ENCODE peak calls at places on chromosomes 5 and 9, in eight cellular contexts. S, N, Z, R, Q, J, X and T are unnamed samples.
A peak's percentile ranks its signal among the peaks of the same experiment; 100 is the strongest.

GRCh38 chr9:69433426-69433825 is 108.4 kb downstream of the ENTREP1 start:
- DNase-seq in S (peak; percentile 9), J (no peak), N (no peak), R (no peak), Z (no peak), Q (no peak), X (no peak), T (no peak)

GRCh38 chr5:124343451-124343867 is 403.0 kb downstream of the ZNF608 start:
- DNase-seq in Q (no peak), S (peak; percentile 37), R (no peak), Z (no peak), J (peak; percentile 94), N (no peak), X (no peak), T (peak; percentile 94)

GRCh38 chr5:135266301-135266630 is 132.8 kb downstream of the MACROH2A1 start:
- DNase-seq in X (no peak), N (no peak), Q (no peak), R (no peak), S (no peak), Z (no peak), J (no peak), T (no peak)

GRCh38 chr9:93674580-93675335 is 98.4 kb downstream of the PHF2 start:
- DNase-seq in Q (no peak), Z (no peak), S (no peak), R (peak; percentile 47), J (no peak), N (no peak), X (no peak), T (no peak)

GRCh38 chr5:96649251-96649937 is 12.8 kb upstream of the CAST start:
- DNase-seq in N (no peak), S (no peak), Q (no peak), R (no peak), X (no peak), Z (no peak), J (peak; percentile 78), T (no peak)

GRCh38 chr9:79447760-79448159 is 124.0 kb upstream of the TLE4 start:
- DNase-seq in Z (no peak), N (no peak), J (no peak), X (no peak), Q (no peak), R (no peak), S (no peak), T (no peak)

GRCh38 chr5:56819027-56819881 is 3.9 kb downstream of the MAP3K1 start:
- DNase-seq in Z (peak; percentile 9), Q (no peak), N (no peak), S (no peak), J (peak; percentile 39), R (no peak), X (no peak), T (no peak)

GRCh38 chr9:119418721-119419120 is 49.5 kb upstream of the BRINP1 start:
- DNase-seq in R (no peak), S (no peak), Q (no peak), Z (no peak), N (no peak), J (no peak), X (no peak), T (no peak)

GRCh38 chr9:16154570-16155078 is 601.8 kb downstream of the CCDC171 start:
- DNase-seq in J (peak; percentile 37), Z (no peak), X (no peak), S (no peak), Q (peak; percentile 48), N (no peak), R (peak; percentile 66), T (no peak)
- H3K4me3 ChIP-seq in J (no peak overlapping the region), Z (no peak overlapping the region), X (no peak overlapping the region), S (no peak overlapping the region), Q (no peak overlapping the region), N (no peak overlapping the region), R (peak overlapping the region; percentile 39), T (no peak overlapping the region)

DNA sequence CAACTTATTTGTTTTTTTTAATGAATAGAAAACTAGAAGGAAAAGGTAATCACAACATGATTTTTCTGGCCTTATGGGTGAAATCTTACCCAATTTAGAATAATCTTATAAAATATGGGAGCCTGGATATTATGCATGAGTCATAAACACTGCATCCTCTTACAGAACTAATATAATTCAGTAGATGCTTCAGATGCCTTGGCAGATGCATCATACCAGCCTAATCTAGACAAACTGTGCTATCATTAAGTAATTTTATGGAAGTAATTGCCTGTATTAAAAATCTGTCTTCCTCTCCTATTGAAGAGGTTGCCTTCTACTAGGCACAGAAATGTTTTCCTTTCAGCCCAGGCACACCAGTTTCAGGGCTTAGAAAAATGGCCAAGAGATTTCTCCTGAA is 2384.6 kb upstream of the WWC1 start:
- DNase-seq in N (no peak), S (no peak), X (no peak), R (no peak), J (no peak), Z (no peak), Q (no peak), T (no peak)
- H3K4me3 ChIP-seq in N (no peak overlapping the region), S (no peak overlapping the region), X (no peak overlapping the region), R (no peak overlapping the region), J (no peak overlapping the region), Z (no peak overlapping the region), Q (no peak overlapping the region), T (no peak overlapping the region)

DNA sequence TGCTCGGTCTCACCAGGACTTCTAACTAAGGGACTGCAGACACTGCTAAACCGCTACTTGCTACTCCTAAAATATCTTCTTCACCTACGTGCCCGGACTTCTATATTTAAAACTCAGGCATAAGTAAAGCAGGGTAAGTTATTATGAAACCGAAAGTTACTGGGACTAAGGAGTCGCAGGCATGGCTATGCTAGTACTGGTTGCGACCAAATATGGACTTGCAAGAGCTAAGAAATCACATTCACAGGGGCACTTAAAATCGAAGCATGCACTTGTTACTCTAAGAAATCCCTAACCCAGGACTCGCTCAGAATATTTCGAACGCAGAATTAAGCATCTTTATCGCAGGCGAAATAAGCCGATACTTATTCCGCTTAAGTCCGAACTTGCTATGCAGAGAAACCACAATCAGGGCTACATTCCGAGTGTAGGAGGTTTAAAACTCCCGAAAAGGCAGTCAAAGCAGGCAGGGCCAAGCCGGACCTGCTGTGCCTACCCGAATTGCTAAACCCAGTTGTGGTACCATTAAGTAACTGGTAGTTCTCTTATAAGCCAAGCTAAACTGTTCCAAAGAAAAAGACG is 2.1 kb downstream of the ANXA2R start:
- DNase-seq in Z (peak; percentile 29), S (no peak), J (peak; percentile 97), Q (no peak), N (no peak), X (no peak), R (no peak), T (peak; percentile 94)
- H3K4me3 ChIP-seq in Z (no peak overlapping the region), S (peak overlapping the region; percentile 30), J (peak overlapping the region; percentile 42), Q (no peak overlapping the region), N (no peak overlapping the region), X (peak overlapping the region; percentile 39), R (peak overlapping the region; percentile 32), T (peak overlapping the region; percentile 35)

DNA sequence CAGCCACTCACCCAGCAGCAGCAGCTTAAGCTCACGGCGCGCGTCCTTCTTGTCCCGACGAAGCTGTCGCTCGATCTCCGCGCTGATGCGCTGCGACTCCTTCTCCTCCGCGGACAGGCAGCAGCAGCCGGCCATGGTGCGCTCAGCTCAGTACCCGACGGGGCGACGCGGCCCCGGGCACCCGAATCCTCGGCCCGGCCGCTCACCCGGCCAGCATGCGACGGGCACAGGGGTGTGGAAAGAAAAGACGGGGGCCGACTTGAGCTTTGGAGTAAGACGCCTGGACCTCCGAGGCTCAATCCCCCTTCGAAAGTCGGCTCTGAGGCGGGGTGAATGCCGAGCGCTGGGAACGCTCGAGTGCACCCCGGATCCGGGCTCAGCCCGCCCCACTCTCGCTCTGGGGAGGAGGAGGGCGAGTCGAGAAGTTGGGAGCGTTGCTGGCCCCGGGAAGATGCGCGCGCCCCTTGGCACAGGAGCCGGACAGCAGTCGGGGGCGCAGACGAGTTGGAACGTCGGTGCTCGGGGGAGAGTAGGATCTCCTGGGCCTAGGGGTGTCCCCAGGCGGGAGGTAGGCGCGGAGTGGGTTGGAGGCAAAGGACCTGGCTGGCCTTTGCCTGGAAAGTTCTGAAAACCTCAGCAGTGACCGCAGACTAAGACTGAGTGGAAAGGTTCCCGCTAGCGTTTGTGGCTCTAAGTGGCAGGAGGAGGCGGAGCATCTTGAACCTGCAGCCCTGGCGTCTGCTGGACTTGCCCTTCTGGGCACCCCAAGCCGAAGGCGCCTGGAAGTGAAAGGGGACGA is at the start of gene GNA14:
- DNase-seq in N (no peak), R (no peak), X (no peak), S (no peak), Q (no peak), Z (no peak), J (peak; percentile 16), T (peak; percentile 27)
- H3K4me3 ChIP-seq in N (no peak within 1 kb of the TSS), R (peak within 1 kb of the TSS; percentile 71), X (no peak within 1 kb of the TSS), S (peak within 1 kb of the TSS; percentile 30), Q (no peak within 1 kb of the TSS), Z (no peak within 1 kb of the TSS), J (peak within 1 kb of the TSS; percentile 19), T (peak within 1 kb of the TSS; percentile 45)

GRCh38 chr9:136662326-136662655 is 425 bp upstream of the EGFL7 start:
- DNase-seq in S (no peak), N (no peak), X (no peak), R (no peak), J (no peak), Q (no peak), Z (no peak), T (no peak)
- H3K4me3 ChIP-seq in S (no peak overlapping the region), N (no peak overlapping the region), X (no peak overlapping the region), R (no peak overlapping the region), J (no peak overlapping the region), Q (no peak overlapping the region), Z (no peak overlapping the region), T (no peak overlapping the region)

GRCh38 chr9:88320748-88321415 is 67.4 kb upstream of the SPIN1 start:
- DNase-seq in R (peak; percentile 61), Z (no peak), J (no peak), Q (no peak), X (no peak), N (no peak), S (no peak), T (no peak)
- H3K4me3 ChIP-seq in R (no peak overlapping the region), Z (no peak overlapping the region), J (no peak overlapping the region), Q (no peak overlapping the region), X (no peak overlapping the region), N (no peak overlapping the region), S (no peak overlapping the region), T (no peak overlapping the region)

GRCh38 chr9:71755869-71756268 is 12.4 kb downstream of the CEMIP2 start:
- DNase-seq in S (no peak), J (no peak), Z (no peak), R (no peak), X (no peak), N (no peak), Q (no peak), T (no peak)

GRCh38 chr9:71758785-71759184 is 9.5 kb downstream of the CEMIP2 start:
- DNase-seq in J (no peak), Z (peak; percentile 20), X (no peak), Q (no peak), R (no peak), S (no peak), N (peak; percentile 54), T (no peak)

GRCh38 chr9:71758277-71758676 is 10.0 kb downstream of the CEMIP2 start:
- DNase-seq in X (no peak), J (no peak), S (no peak), R (no peak), Z (no peak), Q (no peak), N (no peak), T (no peak)

GRCh38 chr9:71755230-71755629 is 13.1 kb downstream of the CEMIP2 start:
- DNase-seq in Q (no peak), N (no peak), X (no peak), S (no peak), J (no peak), Z (no peak), R (no peak), T (no peak)

DNA sequence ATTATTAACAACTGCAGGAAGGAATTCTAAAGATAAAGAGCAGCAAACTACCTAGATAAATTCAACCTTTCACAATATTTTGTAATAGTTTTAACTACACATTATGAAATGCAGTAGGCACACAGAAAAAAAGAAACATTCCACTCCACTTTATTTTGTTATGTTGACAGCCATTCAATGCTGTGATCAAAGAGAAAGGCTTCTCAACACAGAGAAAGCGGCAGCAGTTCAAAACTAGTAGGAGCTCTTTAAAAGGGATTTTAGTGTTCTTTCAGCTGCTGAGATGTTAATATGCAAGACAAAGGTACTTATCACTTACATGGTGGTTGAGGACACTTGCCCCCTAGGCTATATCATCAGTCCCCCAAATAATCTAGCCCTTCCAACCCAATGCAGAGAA is 11.6 kb downstream of the CEMIP2 start:
- DNase-seq in J (no peak), N (no peak), S (no peak), Z (no peak), R (no peak), X (no peak), Q (peak; percentile 81), T (no peak)
- H3K4me3 ChIP-seq in J (no peak overlapping the region), N (no peak overlapping the region), S (no peak overlapping the region), Z (no peak overlapping the region), R (no peak overlapping the region), X (no peak overlapping the region), Q (no peak overlapping the region), T (no peak overlapping the region)